ENCODE peak calls at places on chromosomes 2 and 18, in eight cellular contexts. O is vagina, N is GM23338, Z is upper lobe of left lung, X is sigmoid colon, D is HL-60, E is HCT116, T is H1. M is an unnamed sample.
A peak's percentile ranks its signal among the peaks of the same experiment; 100 is the strongest.

GRCh38 chr2:58762176-58762781 is 521.2 kb upstream of the FANCL start:
- DNase-seq in O (no peak), N (peak; percentile 90), Z (peak; percentile 28), X (no peak), D (no peak), E (peak; percentile 41), T (peak; percentile 84), M (peak; percentile 28)

GRCh38 chr18:12659904-12660605 is 2.1 kb upstream of the SPIRE1 start:
- DNase-seq in O (no peak), N (peak; percentile 74), Z (peak; percentile 27), X (no peak), D (peak; percentile 42), E (peak; percentile 48), T (no peak), M (peak; percentile 40)

GRCh38 chr2:200615247-200615646 is 29.4 kb downstream of the AOX1 start:
- DNase-seq in O (no peak), N (no peak), Z (no peak), X (no peak), D (peak; percentile 21), E (no peak), T (no peak), M (no peak)

GRCh38 chr2:68487773-68488355 is 20.5 kb downstream of the APLF start:
- DNase-seq in O (no peak), N (peak; percentile 47), Z (no peak), X (no peak), D (no peak), E (no peak), T (no peak), M (no peak)

GRCh38 chr18:32267463-32267862 is 77.6 kb downstream of the MEP1B start:
- DNase-seq in O (no peak), N (no peak), Z (no peak), X (no peak), D (no peak), E (no peak), T (no peak), M (no peak)

GRCh38 chr2:182672471-182673165 is 43.4 kb upstream of the DNAJC10 start:
- DNase-seq in O (no peak), N (no peak), Z (no peak), X (no peak), D (no peak), E (peak; percentile 23), T (no peak), M (no peak)

GRCh38 chr2:156380117-156380645 is 47.7 kb upstream of the NR4A2 start:
- DNase-seq in O (no peak), N (no peak), Z (no peak), X (no peak), D (no peak), E (no peak), T (no peak), M (no peak)

GRCh38 chr2:104733544-104733943 is 120.4 kb upstream of the POU3F3 start:
- DNase-seq in O (no peak), N (peak; percentile 81), Z (no peak), X (no peak), D (peak; percentile 14), E (peak; percentile 36), T (peak; percentile 76), M (no peak)

GRCh38 chr2:217393585-217394032 is 533.7 kb upstream of the TNP1 start:
- DNase-seq in O (peak; percentile 94), N (no peak), Z (no peak), X (peak; percentile 93), D (no peak), E (no peak), T (no peak), M (peak; percentile 38)

GRCh38 chr18:35713545-35713944 is 132.0 kb downstream of the GALNT1 start:
- DNase-seq in O (no peak), N (no peak), Z (no peak), X (no peak), D (no peak), E (no peak), T (no peak), M (no peak)

GRCh38 chr2:220001693-220002260 is 374.3 kb downstream of the SLC4A3 start:
- DNase-seq in O (no peak), N (no peak), Z (no peak), X (no peak), D (no peak), E (no peak), T (no peak), M (no peak)

GRCh38 chr2:110860620-110861019 is 128.2 kb downstream of the ACOXL start:
- DNase-seq in O (no peak), N (no peak), Z (no peak), X (no peak), D (no peak), E (no peak), T (no peak), M (no peak)

GRCh38 chr2:144096531-144096930 is 423.4 kb downstream of the ZEB2 start:
- DNase-seq in O (no peak), N (no peak), Z (no peak), X (no peak), D (no peak), E (no peak), T (no peak), M (no peak)

GRCh38 chr2:144099340-144099739 is 420.6 kb downstream of the ZEB2 start:
- DNase-seq in O (no peak), N (no peak), Z (no peak), X (no peak), D (no peak), E (no peak), T (no peak), M (no peak)

GRCh38 chr2:144097440-144098225 is 422.3 kb downstream of the ZEB2 start:
- DNase-seq in O (no peak), N (no peak), Z (no peak), X (no peak), D (no peak), E (no peak), T (no peak), M (no peak)

GRCh38 chr2:144102386-144102785 is 417.5 kb downstream of the ZEB2 start:
- DNase-seq in O (no peak), N (no peak), Z (no peak), X (no peak), D (no peak), E (no peak), T (no peak), M (no peak)

GRCh38 chr2:144099746-144100438 is 420.0 kb downstream of the ZEB2 start:
- DNase-seq in O (no peak), N (peak; percentile 11), Z (no peak), X (no peak), D (no peak), E (no peak), T (no peak), M (no peak)
- TF ChIP-seq POLR2AphosphoS5 in O (no peak), N (no peak), Z (no peak), X (no peak), D (no peak), E (no peak), T (no peak), M (no peak)

GRCh38 chr2:120955427-120955826 is 219.8 kb downstream of the GLI2 start:
- DNase-seq in O (no peak), N (no peak), Z (no peak), X (no peak), D (no peak), E (no peak), T (no peak), M (peak; percentile 41)

GRCh38 chr2:120957905-120958304 is 222.2 kb downstream of the GLI2 start:
- DNase-seq in O (no peak), N (no peak), Z (no peak), X (no peak), D (no peak), E (no peak), T (no peak), M (no peak)

GRCh38 chr2:120954939-120955338 is 219.3 kb downstream of the GLI2 start:
- DNase-seq in O (no peak), N (no peak), Z (no peak), X (no peak), D (no peak), E (no peak), T (no peak), M (no peak)

GRCh38 chr2:120958623-120959366 is 223.1 kb downstream of the GLI2 start:
- DNase-seq in O (no peak), N (peak; percentile 90), Z (no peak), X (no peak), D (no peak), E (no peak), T (peak; percentile 93), M (no peak)

GRCh38 chr2:120956486-120957156 is 221.0 kb downstream of the GLI2 start:
- DNase-seq in O (no peak), N (no peak), Z (no peak), X (no peak), D (no peak), E (no peak), T (no peak), M (no peak)
- TF ChIP-seq CTCF in O (no peak), N (no peak), Z (no peak), X (no peak), D (no peak), E (no peak), T (peak; percentile 23), M (no peak)

GRCh38 chr18:374735-375168 is 106.9 kb upstream of the THOC1 start:
- DNase-seq in O (no peak), N (no peak), Z (peak; percentile 36), X (peak; percentile 86), D (no peak), E (no peak), T (no peak), M (no peak)
- TF ChIP-seq POLR2AphosphoS5 in O (no peak), N (no peak), Z (peak; percentile 44), X (peak; percentile 43), D (no peak), E (no peak), T (no peak), M (no peak)

GRCh38 chr18:27954226-27954625 is 222.7 kb downstream of the CDH2 start:
- DNase-seq in O (no peak), N (no peak), Z (no peak), X (no peak), D (no peak), E (no peak), T (no peak), M (no peak)
- TF ChIP-seq CTCF in O (no peak), N (no peak), Z (no peak), X (no peak), D (no peak), E (no peak), T (no peak), M (no peak)

M was measured in prostate gland.